ENCODE peak calls at places on chromosomes 5 and 9, in six cellular contexts. Q is uterus, M is A673, G is kidney epithelial cell, P is IMR-90, H is WERI-Rb-1. X is an unnamed sample. For H3K27me3, the result is how much of the 10 kb centered on the place peaks cover.

GRCh38 chr9:117414906-117415583 is at the start of gene ASTN2:
- DNase-seq in Q (no peak), M (no peak), G (no peak), P (no peak), H (peak), X (no peak)

GRCh38 chr5:15797116-15797515 is 297.1 kb downstream of the FBXL7 start:
- DNase-seq in Q (no peak), M (no peak), G (no peak), P (no peak), H (no peak), X (no peak)

GRCh38 chr5:30878751-30879150 is 314.7 kb upstream of the CDH6 start:
- DNase-seq in Q (no peak), M (no peak), G (no peak), P (no peak), H (no peak), X (no peak)

GRCh38 chr9:100601216-100601615 is 23.3 kb downstream of the CAVIN4 start:
- DNase-seq in Q (no peak), M (peak), G (no peak), P (peak), H (peak), X (peak)

GRCh38 chr5:131679911-131680310 is 44.9 kb upstream of the RAPGEF6 start:
- DNase-seq in Q (no peak), M (peak), G (peak), P (peak), H (no peak), X (peak)

GRCh38 chr9:116572095-116572748 is 114.9 kb upstream of the TRIM32 start:
- DNase-seq in Q (peak), M (peak), G (no peak), P (peak), H (peak), X (peak)

GRCh38 chr5:113147088-113147487 is 170.5 kb downstream of the DCP2 start:
- DNase-seq in Q (no peak), M (no peak), G (no peak), P (peak), H (peak), X (peak)

GRCh38 chr9:468766-469496 is 254.3 kb downstream of the DOCK8 start:
- DNase-seq in Q (no peak), M (no peak), G (no peak), P (no peak), H (no peak), X (no peak)

GRCh38 chr5:168291961-168292782 is 727 bp downstream of the WWC1 start:
- DNase-seq in Q (no peak), M (no peak), G (no peak), P (peak), H (peak), X (no peak)

GRCh38 chr5:52787600-52788504 is at the start of the genes ITGA1 and PELO:
- DNase-seq in Q (peak), M (peak), G (no peak), P (peak), H (peak), X (peak)

GRCh38 chr9:69260161-69260560 is 64.9 kb upstream of the ENTREP1 start:
- DNase-seq in Q (no peak), M (no peak), G (no peak), P (no peak), H (no peak), X (no peak)

GRCh38 chr9:88197016-88197415 is 58.7 kb upstream of the SPATA31C2 start:
- DNase-seq in Q (peak), M (peak), G (no peak), P (peak), H (peak), X (peak)

GRCh38 chr5:1800470-1801060 is 642 bp upstream of the NDUFS6 start:
- DNase-seq in Q (no peak), M (peak), G (no peak), P (no peak), H (no peak), X (peak)

GRCh38 chr9:126613656-126614055 is at the start of gene LMX1B:
- DNase-seq in Q (no peak), M (peak), G (no peak), P (peak), H (peak), X (peak)

GRCh38 chr9:95772320-95773060 is 103.0 kb upstream of the ERCC6L2 start:
- DNase-seq in Q (peak), M (peak), G (no peak), P (peak), H (peak), X (peak)

GRCh38 chr9:113955076-113955752 is 79.1 kb downstream of the ZNF618 start:
- DNase-seq in Q (peak), M (peak), G (no peak), P (peak), H (no peak), X (peak)

GRCh38 chr5:171317225-171317624 is 8.2 kb downstream of the TLX3 start:
- DNase-seq in Q (no peak), M (no peak), G (no peak), P (no peak), H (no peak), X (no peak)

GRCh38 chr5:149605998-149606721 is 24.9 kb downstream of the ARHGEF37 start:
- DNase-seq in Q (no peak), M (no peak), G (peak), P (peak), H (no peak), X (peak)

GRCh38 chr5:42564689-42565356 is 141.6 kb downstream of the GHR start:
- DNase-seq in Q (no peak), M (no peak), G (no peak), P (no peak), H (no peak), X (no peak)

GRCh38 chr5:147290261-147290660 is 55.4 kb downstream of the STK32A start:
- DNase-seq in Q (no peak), M (no peak), G (no peak), P (no peak), H (no peak), X (no peak)

GRCh38 chr5:127298623-127299022 is 8.0 kb downstream of the MEGF10 start:
- DNase-seq in Q (no peak), M (no peak), G (no peak), P (no peak), H (no peak), X (no peak)

GRCh38 chr9:13606576-13606975 is 327.1 kb upstream of the MPDZ start:
- DNase-seq in Q (no peak), M (no peak), G (no peak), P (no peak), H (no peak), X (no peak)

GRCh38 chr9:15423328-15423985 is 781 bp downstream of the SNAPC3 start:
- DNase-seq in Q (no peak), M (peak), G (no peak), P (peak), H (no peak), X (no peak)

GRCh38 chr5:154384480-154385235 is 61.1 kb upstream of the SAP30L start:
- DNase-seq in Q (no peak), M (no peak), G (peak), P (no peak), H (no peak), X (no peak)

GRCh38 chr5:10338996-10339903 is 14.2 kb upstream of the MARCHF6 start:
- DNase-seq in Q (no peak), M (no peak), G (no peak), P (no peak), H (no peak), X (peak)

GRCh38 chr5:31854625-31855526 is 215.9 kb downstream of the PDZD2 start:
- DNase-seq in Q (peak), M (peak), G (no peak), P (no peak), H (peak), X (peak)

GRCh38 chr9:120708526-120709224 is 5.6 kb downstream of the MEGF9 start:
- DNase-seq in Q (no peak), M (no peak), G (no peak), P (peak), H (no peak), X (peak)

GRCh38 chr9:133644968-133645765 is 9.0 kb downstream of the DBH start:
- DNase-seq in Q (no peak), M (no peak), G (no peak), P (no peak), H (no peak), X (no peak)

GRCh38 chr5:95042040-95042439 is 242.9 kb downstream of the MCTP1 start:
- DNase-seq in Q (no peak), M (no peak), G (no peak), P (no peak), H (no peak), X (no peak)

GRCh38 chr9:123417289-123418051 is 61.5 kb downstream of the CRB2 start:
- DNase-seq in Q (no peak), M (no peak), G (no peak), P (no peak), H (no peak), X (no peak)

GRCh38 chr9:1083325-1083913 is 33.3 kb downstream of the DMRT2 start:
- DNase-seq in Q (no peak), M (peak), G (no peak), P (no peak), H (no peak), X (no peak)

GRCh38 chr9:92713528-92713927 is 43.6 kb upstream of the IPPK start:
- DNase-seq in Q (no peak), M (no peak), G (no peak), P (no peak), H (no peak), X (no peak)

GRCh38 chr9:20508242-20508641 is 114.1 kb downstream of the MLLT3 start:
- DNase-seq in Q (no peak), M (peak), G (no peak), P (no peak), H (no peak), X (no peak)

GRCh38 chr5:170357853-170358497 is 31.2 kb downstream of the KCNMB1 start:
- DNase-seq in Q (peak), M (no peak), G (no peak), P (no peak), H (no peak), X (no peak)

GRCh38 chr5:2257326-2258244 is 374.9 kb upstream of the IRX4 start:
- DNase-seq in Q (no peak), M (no peak), G (no peak), P (no peak), H (no peak), X (no peak)

GRCh38 chr5:90519081-90519480 is 10.3 kb downstream of the LYSMD3 start:
- DNase-seq in Q (no peak), M (peak), G (no peak), P (no peak), H (no peak), X (no peak)

GRCh38 chr9:131299948-131300347 is 10.4 kb downstream of the PLPP7 start:
- DNase-seq in Q (no peak), M (no peak), G (no peak), P (no peak), H (no peak), X (no peak)

GRCh38 chr9:83208065-83208850 is 145.3 kb upstream of the RASEF start:
- DNase-seq in Q (no peak), M (no peak), G (no peak), P (no peak), H (no peak), X (peak)

GRCh38 chr9:33164138-33164809 is 2.9 kb downstream of the B4GALT1 start:
- DNase-seq in Q (no peak), M (no peak), G (no peak), P (no peak), H (peak), X (no peak)

GRCh38 chr9:135166566-135166965 is 79.1 kb downstream of the OLFM1 start:
- DNase-seq in Q (no peak), M (peak), G (no peak), P (no peak), H (no peak), X (no peak)

GRCh38 chr9:135164036-135164435 is 76.6 kb downstream of the OLFM1 start:
- DNase-seq in Q (no peak), M (no peak), G (no peak), P (no peak), H (no peak), X (no peak)

GRCh38 chr9:135167356-135167755 is 79.9 kb downstream of the OLFM1 start:
- DNase-seq in Q (no peak), M (no peak), G (no peak), P (no peak), H (no peak), X (no peak)

GRCh38 chr9:135165003-135165711 is 77.7 kb downstream of the OLFM1 start:
- DNase-seq in Q (no peak), M (no peak), G (no peak), P (no peak), H (no peak), X (no peak)

DNA sequence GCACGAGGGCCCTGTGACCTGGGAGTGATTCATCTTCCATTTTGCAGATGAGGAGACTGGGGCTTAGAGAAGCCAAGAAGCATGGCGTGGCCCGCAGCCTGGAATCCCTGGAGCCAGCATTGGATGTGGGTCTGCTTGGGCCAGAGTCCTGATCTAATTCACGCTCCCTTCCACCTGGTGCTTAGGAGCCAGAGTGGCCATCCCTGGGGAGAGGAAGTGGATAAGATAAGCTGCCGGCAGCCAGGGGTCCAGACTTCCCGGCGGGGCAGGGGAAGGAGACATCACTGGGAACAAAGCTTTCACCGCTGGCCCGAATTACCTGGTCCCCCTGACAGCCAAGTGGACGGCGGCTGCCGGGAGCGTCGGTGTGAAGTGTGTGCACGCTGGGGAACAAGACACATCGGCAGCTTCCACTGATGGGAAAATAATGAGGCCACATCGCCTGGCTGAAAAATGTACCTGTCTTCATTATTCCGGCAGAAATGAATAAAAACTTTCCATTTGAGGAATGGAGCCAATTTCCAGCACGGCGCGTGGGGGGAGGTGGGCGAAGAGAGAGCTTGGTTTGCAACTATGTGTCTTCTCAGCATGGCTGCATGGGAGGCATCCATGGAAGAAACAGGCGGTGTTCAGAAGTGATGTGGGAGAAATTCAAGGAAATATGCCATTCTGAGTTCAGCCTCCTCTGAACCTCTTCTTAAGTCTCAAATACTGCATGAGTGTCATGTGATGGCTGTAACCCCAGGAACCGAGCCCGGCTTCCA is 78.5 kb downstream of the OLFM1 start:
- DNase-seq in Q (no peak), M (no peak), G (no peak), P (no peak), H (no peak), X (no peak)
- H3K27me3 ChIP-seq in Q (under half), M (under half), G (under half), P (under half), H (under half), X (under half)

GRCh38 chr5:159050408-159051091 is 49.2 kb downstream of the EBF1 start:
- DNase-seq in Q (peak), M (peak), G (no peak), P (peak), H (no peak), X (no peak)

GRCh38 chr5:159048298-159048697 is 51.4 kb downstream of the EBF1 start:
- DNase-seq in Q (no peak), M (no peak), G (no peak), P (no peak), H (no peak), X (no peak)

GRCh38 chr5:159045165-159045811 is 54.4 kb downstream of the EBF1 start:
- DNase-seq in Q (no peak), M (no peak), G (no peak), P (no peak), H (no peak), X (no peak)

GRCh38 chr5:159049844-159050318 is 49.8 kb downstream of the EBF1 start:
- DNase-seq in Q (peak), M (peak), G (no peak), P (peak), H (no peak), X (peak)

GRCh38 chr5:159047081-159047480 is 52.6 kb downstream of the EBF1 start:
- DNase-seq in Q (no peak), M (no peak), G (no peak), P (peak), H (no peak), X (peak)
- H3K27me3 ChIP-seq in Q (under half), M (under half), G (under half), P (under half), H (under half), X (under half)

DNA sequence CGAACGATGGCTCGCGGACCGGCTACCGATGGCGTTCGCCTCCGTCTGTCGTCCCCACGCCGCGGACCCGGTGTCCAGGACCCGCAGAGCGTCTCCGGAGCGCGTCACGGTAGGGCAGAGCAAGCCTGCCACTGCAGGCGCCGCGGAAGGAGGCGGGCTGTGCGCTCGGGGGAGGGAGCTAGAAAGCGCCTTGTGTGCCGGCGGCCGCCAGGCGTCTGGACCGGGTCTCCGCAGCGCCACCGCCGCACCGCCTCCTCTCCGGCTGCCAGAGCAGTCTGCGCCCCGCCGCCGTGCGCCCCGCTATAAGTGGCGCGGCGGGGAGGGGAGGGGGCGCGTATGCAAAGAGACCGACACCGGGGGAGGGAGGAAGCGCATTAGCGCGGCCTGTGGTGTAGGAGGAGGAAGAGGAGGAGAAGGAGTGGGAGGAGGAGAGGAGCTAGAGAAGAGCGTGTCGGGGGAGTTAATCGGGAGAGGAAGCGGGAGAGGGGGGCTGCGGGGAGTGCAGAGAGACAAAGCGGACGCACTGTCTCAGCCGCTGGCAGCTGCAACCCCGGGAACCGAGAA is at the start of gene ENC1:
- DNase-seq in Q (peak), M (peak), G (no peak), P (peak), H (peak), X (peak)
- H3K27me3 ChIP-seq in Q (under half), M (under half), G (under half), P (under half), H (under half), X (under half)

DNA sequence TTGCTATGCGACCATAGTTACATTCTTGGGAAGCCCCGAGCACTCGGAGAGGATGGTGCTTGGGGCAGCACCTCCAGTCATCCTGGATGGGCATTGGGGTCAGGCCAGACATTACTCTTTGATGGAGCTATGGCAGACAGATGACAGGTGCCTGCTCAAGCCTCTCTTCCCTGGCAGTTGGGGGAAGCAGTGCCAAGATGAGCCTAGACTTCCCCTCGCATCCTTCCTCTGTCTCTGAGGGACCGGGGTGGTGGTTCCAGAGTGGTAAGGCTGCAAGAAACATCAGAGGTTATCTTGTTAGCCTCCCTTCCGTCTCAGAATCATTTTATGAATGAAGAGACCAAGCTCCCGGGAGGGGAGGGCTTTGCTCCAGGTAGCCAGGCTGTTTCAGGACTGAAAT is 2.8 kb upstream of the HMCN2 start:
- DNase-seq in Q (no peak), M (no peak), G (no peak), P (no peak), H (no peak), X (no peak)
- H3K27me3 ChIP-seq in Q (under half), M (half or more), G (half or more), P (half or more), H (under half), X (half or more)

GRCh38 chr5:116133281-116133680 is 48.5 kb downstream of the COMMD10 start:
- DNase-seq in Q (no peak), M (no peak), G (no peak), P (no peak), H (no peak), X (no peak)
- H3K27me3 ChIP-seq in Q (under half), M (under half), G (under half), P (under half), H (under half), X (under half)

DNA sequence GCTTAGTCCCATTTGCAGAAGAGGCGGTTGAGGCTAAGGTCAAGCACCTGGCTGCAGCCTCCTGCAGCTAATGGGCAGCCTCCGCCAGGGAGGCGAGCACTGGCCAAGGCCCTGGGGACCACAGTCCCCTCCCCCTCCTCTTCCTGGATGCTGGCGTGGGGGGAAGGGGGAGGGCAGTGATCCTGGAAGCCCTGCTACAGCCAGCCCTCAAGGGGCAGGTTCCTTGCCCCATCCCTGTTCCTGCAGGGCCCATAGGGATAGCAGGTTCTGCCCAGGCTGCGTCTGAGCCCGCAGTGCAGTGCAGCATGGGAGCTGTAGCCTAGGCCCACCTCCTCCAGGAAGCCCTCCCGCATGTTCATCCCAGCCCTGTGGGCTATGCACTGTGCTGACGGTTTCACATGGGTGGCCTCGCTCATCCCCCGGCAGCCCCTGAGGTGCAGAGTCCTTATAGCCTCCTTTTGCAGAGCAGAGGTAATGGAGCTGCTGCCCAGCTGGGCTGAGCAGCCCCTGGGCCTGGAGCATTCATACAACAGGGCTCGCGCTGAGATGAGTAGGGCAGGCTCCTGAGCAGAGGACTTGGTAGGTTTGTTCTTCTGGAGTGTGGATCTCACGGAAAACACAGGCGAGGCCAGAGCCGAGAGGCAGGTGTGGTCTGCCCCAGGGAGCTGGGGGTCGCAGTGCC is 36.0 kb downstream of the KCNT1 start:
- DNase-seq in Q (no peak), M (no peak), G (no peak), P (no peak), H (no peak), X (no peak)
- H3K27me3 ChIP-seq in Q (under half), M (under half), G (under half), P (under half), H (under half), X (under half)